ENCODE peak calls at places on chromosomes 6 and 20, in five cellular contexts. H is CD4-positive, alpha-beta T cell; V is nephron progenitor cell; F is CD8-positive, alpha-beta T cell; P is lung. R is an unnamed sample.

GRCh38 chr6:128095362-128095761 is 194.5 kb upstream of the THEMIS start:
- DNase-seq in V (no peak), H (no peak), P (no peak), F (no peak), R (no peak)

GRCh38 chr20:37986063-37986858 is 47.0 kb downstream of the TTI1 start:
- DNase-seq in H (no peak), P (no peak), V (no peak), F (no peak), R (no peak)

GRCh38 chr6:135605278-135605790 is 107.8 kb upstream of the AHI1 start:
- DNase-seq in H (no peak), F (no peak), V (no peak), P (no peak), R (no peak)

GRCh38 chr6:168129292-168130167 is 50.5 kb upstream of the FRMD1 start:
- DNase-seq in H (no peak), P (no peak), V (no peak), F (no peak), R (no peak)

GRCh38 chr20:60009826-60010616 is 51.8 kb downstream of the CDH26 start:
- DNase-seq in V (no peak), H (no peak), P (peak), F (no peak), R (no peak)

GRCh38 chr6:42498473-42499128 is 46.9 kb upstream of the TRERF1 start:
- DNase-seq in V (no peak), F (no peak), H (no peak), P (peak), R (no peak)

GRCh38 chr6:52994031-52994788 is 874 bp downstream of the GSTA4 start:
- DNase-seq in P (peak), V (peak), F (no peak), H (no peak), R (no peak)

GRCh38 chr6:105641507-105641906 is 238.6 kb upstream of the PREP start:
- DNase-seq in V (no peak), H (no peak), P (no peak), F (no peak), R (no peak)

GRCh38 chr6:12760911-12761310 is 44.3 kb downstream of the PHACTR1 start:
- DNase-seq in P (no peak), H (no peak), F (no peak), V (no peak), R (no peak)

GRCh38 chr6:108798672-108799355 is 49.4 kb upstream of the ARMC2 start:
- DNase-seq in V (no peak), P (no peak), H (peak), F (peak), R (no peak)

GRCh38 chr6:47292944-47293343 is 16.8 kb downstream of the TNFRSF21 start:
- DNase-seq in V (no peak), P (no peak), H (no peak), F (no peak), R (no peak)

GRCh38 chr6:57276946-57277345 is 40.5 kb upstream of the PRIM2 start:
- DNase-seq in F (no peak), P (no peak), V (no peak), H (no peak), R (no peak)

GRCh38 chr6:32113386-32114352 is 4.5 kb upstream of the TNXB start:
- DNase-seq in V (peak), P (peak), F (no peak), H (no peak), R (no peak)
- TF ChIP-seq CTCF in V (no peak), P (no peak), F (no peak), H (no peak), R (no peak)

DNA sequence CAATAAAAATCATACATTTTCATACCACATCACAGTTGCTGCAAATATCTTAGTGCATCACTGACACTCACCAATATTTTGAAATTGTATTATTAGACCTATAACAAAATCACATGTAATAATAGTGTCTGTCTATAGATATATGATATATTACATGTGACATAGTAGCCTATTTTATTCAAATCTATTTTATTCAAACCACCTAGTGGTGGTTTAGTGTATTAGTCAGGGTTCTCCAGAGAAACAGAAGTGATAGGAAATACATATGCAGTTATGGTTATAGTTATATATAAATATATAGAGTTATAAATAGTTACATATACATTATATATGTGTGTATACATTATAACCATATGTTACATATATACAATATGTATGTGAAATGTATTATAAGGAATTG is 366.5 kb upstream of the ARID1B start:
- DNase-seq in P (no peak), V (no peak), H (no peak), F (no peak), R (no peak)
- TF ChIP-seq CTCF in P (no peak), V (peak), H (peak), F (peak), R (peak)

DNA sequence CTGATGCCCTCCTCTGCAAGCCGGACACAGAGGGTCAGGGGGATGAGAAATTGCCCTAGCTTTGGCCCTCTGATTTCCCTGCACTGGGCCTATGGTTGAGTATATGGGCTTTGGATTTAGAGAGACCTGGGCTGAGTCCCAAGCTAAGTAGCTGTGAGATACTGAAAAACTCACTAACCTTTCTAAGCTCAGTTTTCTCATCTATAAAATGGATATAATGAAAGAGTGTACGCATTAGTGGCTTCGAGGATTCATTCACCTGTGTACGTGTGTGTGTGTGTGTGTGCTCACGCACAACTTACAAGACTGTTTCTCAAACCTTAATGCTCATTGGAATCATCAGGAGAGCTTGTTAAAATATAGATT is 12.7 kb upstream of the RBPJL start:
- DNase-seq in H (no peak), V (no peak), F (no peak), P (no peak), R (no peak)
- TF ChIP-seq CTCF in H (peak), V (peak), F (peak), P (no peak), R (peak)

GRCh38 chr20:12435254-12435653 is 517.6 kb downstream of the BTBD3 start:
- DNase-seq in P (no peak), F (no peak), V (no peak), H (no peak), R (no peak)
- TF ChIP-seq CTCF in P (no peak), F (no peak), V (no peak), H (no peak), R (no peak)

R was measured in glutamatergic neuron.